ENCODE peak calls at places on chromosomes 7 and 10, in four cellular contexts. X, B, M and V are unnamed samples.

GRCh38 chr7:142500364-142500763 is 242.5 kb upstream of the PRSS58 start:
- DNase-seq in X (no peak), B (no peak), M (no peak), V (no peak)

GRCh38 chr10:99595770-99596465 is 24.3 kb downstream of the SLC25A28 start:
- DNase-seq in X (peak), B (no peak), M (peak), V (peak)

GRCh38 chr10:59244871-59245270 is 68.4 kb downstream of the PHYHIPL start:
- DNase-seq in X (no peak), B (no peak), M (no peak), V (no peak)

GRCh38 chr10:89702121-89702480 is 711 bp downstream of the KIF20B start:
- DNase-seq in X (no peak), B (peak), M (peak), V (peak)

GRCh38 chr7:13262929-13263530 is 575.6 kb downstream of the ARL4A start:
- DNase-seq in X (no peak), B (peak), M (peak), V (peak)

GRCh38 chr10:6080417-6080973 is 8.3 kb upstream of the RBM17 start:
- DNase-seq in X (no peak), B (no peak), M (no peak), V (no peak)

GRCh38 chr7:154835924-154836529 is 166.9 kb downstream of the PAXIP1 start:
- DNase-seq in X (no peak), B (no peak), M (no peak), V (no peak)

GRCh38 chr7:101565601-101566209 is 63.4 kb downstream of the MYL10 start:
- DNase-seq in X (peak), B (no peak), M (no peak), V (no peak)

GRCh38 chr10:73644767-73645166 is 3.5 kb upstream of the MYOZ1 start:
- DNase-seq in X (no peak), B (no peak), M (no peak), V (no peak)

GRCh38 chr7:71095266-71095860 is 36.6 kb upstream of the GALNT17 start:
- DNase-seq in X (no peak), B (no peak), M (no peak), V (no peak)

GRCh38 chr10:44153901-44154670 is 230.8 kb downstream of the CXCL12 start:
- DNase-seq in X (no peak), B (no peak), M (no peak), V (no peak)

GRCh38 chr7:136056827-136057226 is 79.7 kb upstream of the MTPN start:
- DNase-seq in X (no peak), B (no peak), M (no peak), V (no peak)

GRCh38 chr10:74786126-74786525 is 40.3 kb upstream of the KAT6B start:
- DNase-seq in X (no peak), B (no peak), M (no peak), V (no peak)

GRCh38 chr7:2876031-2876862 is 32.1 kb upstream of the GNA12 start:
- DNase-seq in X (no peak), B (no peak), M (peak), V (peak)

GRCh38 chr10:3786295-3786981 is 1.4 kb upstream of the KLF6 start:
- DNase-seq in X (peak), B (no peak), M (no peak), V (peak)

GRCh38 chr7:78326189-78326588 is 527.6 kb downstream of the PHTF2 start:
- DNase-seq in X (no peak), B (no peak), M (peak), V (peak)

GRCh38 chr7:105638942-105639495 is 57.7 kb upstream of the EFCAB10 start:
- DNase-seq in X (no peak), B (no peak), M (no peak), V (no peak)

GRCh38 chr7:121755286-121755685 is 117.7 kb upstream of the PTPRZ1 start:
- DNase-seq in X (no peak), B (no peak), M (no peak), V (peak)

GRCh38 chr7:157425137-157425731 is 88.4 kb downstream of the DNAJB6 start:
- DNase-seq in X (no peak), B (no peak), M (no peak), V (no peak)

GRCh38 chr10:50991496-50992355 is 82.6 kb upstream of the PRKG1 start:
- DNase-seq in X (peak), B (no peak), M (no peak), V (no peak)

GRCh38 chr10:86961481-86962091 is 3.2 kb downstream of the SNCG start:
- DNase-seq in X (peak), B (no peak), M (no peak), V (peak)

GRCh38 chr7:22093003-22093402 is 147.3 kb upstream of the CDCA7L start:
- DNase-seq in X (peak), B (no peak), M (no peak), V (no peak)

GRCh38 chr7:28410628-28411578 is 1.4 kb upstream of the CREB5 start:
- DNase-seq in X (peak), B (no peak), M (peak), V (no peak)

GRCh38 chr7:151982806-151983205 is 26.6 kb downstream of the GALNTL5 start:
- DNase-seq in X (no peak), B (no peak), M (no peak), V (no peak)

GRCh38 chr7:23055582-23056178 is 41.8 kb upstream of the HYCC1 start:
- DNase-seq in X (no peak), B (peak), M (peak), V (peak)

GRCh38 chr10:72693599-72693915 is 1.6 kb downstream of the MCU start:
- DNase-seq in X (no peak), B (no peak), M (no peak), V (no peak)

GRCh38 chr10:7787150-7787856 is 490 bp downstream of the KIN start:
- DNase-seq in X (no peak), B (no peak), M (no peak), V (no peak)